ENCODE peak calls at places on chromosomes 4 and X, in four cellular contexts. R, D, V and Z are unnamed samples.

GRCh38 chrX:154370300-154370881 is 4.0 kb downstream of the FLNA start:
- DNase-seq in R (no peak), D (no peak), V (peak; percentile 63), Z (no peak)

GRCh38 chrX:131746491-131746968 is 202.7 kb downstream of the OR13H1 start:
- DNase-seq in R (no peak), D (no peak), V (no peak), Z (peak; percentile 23)

GRCh38 chr4:71300964-71301363 is 37.9 kb upstream of the SLC4A4 start:
- DNase-seq in R (no peak), D (no peak), V (no peak), Z (no peak)

GRCh38 chrX:1124531-1124930 is 87.9 kb downstream of the CRLF2 start:
- DNase-seq in R (no peak), D (no peak), V (no peak), Z (no peak)

GRCh38 chr4:90328558-90328957 is 201.4 kb downstream of the CCSER1 start:
- DNase-seq in R (no peak), D (no peak), V (peak; percentile 62), Z (no peak)

GRCh38 chrX:42807393-42807792 is 29.4 kb upstream of the PPP1R2C start:
- DNase-seq in R (no peak), D (no peak), V (no peak), Z (no peak)

GRCh38 chr4:40750461-40751258 is 905 bp downstream of the NSUN7 start:
- DNase-seq in R (no peak), D (no peak), V (no peak), Z (no peak)

GRCh38 chrX:15882704-15883539 is 28.3 kb upstream of the AP1S2 start:
- DNase-seq in R (no peak), D (no peak), V (no peak), Z (no peak)

GRCh38 chrX:8126092-8126491 is 45.0 kb downstream of the VCX2 start:
- DNase-seq in R (no peak), D (no peak), V (no peak), Z (no peak)

GRCh38 chrX:17374619-17375360 is at the start of gene NHS:
- DNase-seq in R (peak; percentile 89), D (no peak), V (peak; percentile 80), Z (peak; percentile 29)

GRCh38 chrX:152901816-152902501 is 4.1 kb downstream of the ZNF185 start:
- DNase-seq in R (no peak), D (no peak), V (no peak), Z (no peak)

GRCh38 chr4:119087656-119088055 is 48.0 kb upstream of the MYOZ2 start:
- DNase-seq in R (no peak), D (no peak), V (no peak), Z (no peak)

GRCh38 chr4:185847352-185848078 is 35.5 kb upstream of the SORBS2 start:
- DNase-seq in R (peak; percentile 68), D (no peak), V (peak; percentile 80), Z (no peak)

GRCh38 chr4:115054836-115055235 is 58.6 kb downstream of the NDST4 start:
- DNase-seq in R (no peak), D (no peak), V (no peak), Z (no peak)

GRCh38 chr4:169385356-169385755 is 114.6 kb upstream of the SH3RF1 start:
- DNase-seq in R (no peak), D (no peak), V (no peak), Z (no peak)

GRCh38 chrX:38636949-38637819 is 75.8 kb downstream of the TSPAN7 start:
- DNase-seq in R (no peak), D (no peak), V (no peak), Z (no peak)